ENCODE peak calls at places on chromosomes 4 and X, in nine cellular contexts. One of them, this sample, is unnamed.

GRCh38 chr4:8547108-8547911 is 32.9 kb upstream of the GPR78 start:
- DNase-seq in AG09309: no peak
- DNase-seq in mesenchymal stem cell: no peak
- DNase-seq in heart left ventricle: no peak
- DNase-seq in GM23338: peak
- DNase-seq in aorta: peak
- DNase-seq in dorsolateral prefrontal cortex: no peak
- DNase-seq in H1: peak
- DNase-seq in cardiac muscle cell: peak
- DNase-seq in this sample: no peak

GRCh38 chr4:119050501-119051090 is 85.0 kb upstream of the MYOZ2 start:
- DNase-seq in dorsolateral prefrontal cortex: no peak
- DNase-seq in mesenchymal stem cell: no peak
- DNase-seq in AG09309: no peak
- DNase-seq in cardiac muscle cell: no peak
- DNase-seq in aorta: no peak
- DNase-seq in H1: no peak
- DNase-seq in heart left ventricle: no peak
- DNase-seq in GM23338: no peak
- DNase-seq in this sample: no peak

GRCh38 chr4:108683479-108683878 is 33.1 kb downstream of the OSTC start:
- DNase-seq in heart left ventricle: no peak
- DNase-seq in AG09309: no peak
- DNase-seq in mesenchymal stem cell: peak
- DNase-seq in GM23338: peak
- DNase-seq in dorsolateral prefrontal cortex: no peak
- DNase-seq in H1: no peak
- DNase-seq in aorta: no peak
- DNase-seq in cardiac muscle cell: peak
- DNase-seq in this sample: peak

GRCh38 chr4:13990596-13991589 is 363.4 kb upstream of the BOD1L1 start:
- DNase-seq in AG09309: no peak
- DNase-seq in aorta: no peak
- DNase-seq in cardiac muscle cell: peak
- DNase-seq in GM23338: no peak
- DNase-seq in heart left ventricle: no peak
- DNase-seq in mesenchymal stem cell: peak
- DNase-seq in dorsolateral prefrontal cortex: no peak
- DNase-seq in H1: no peak
- DNase-seq in this sample: no peak

GRCh38 chr4:77818667-77819408 is at the start of gene CNOT6L:
- DNase-seq in AG09309: peak
- DNase-seq in cardiac muscle cell: peak
- DNase-seq in heart left ventricle: peak
- DNase-seq in GM23338: peak
- DNase-seq in aorta: peak
- DNase-seq in dorsolateral prefrontal cortex: peak
- DNase-seq in H1: no peak
- DNase-seq in mesenchymal stem cell: peak
- DNase-seq in this sample: peak

GRCh38 chr4:76677571-76678326 is 220.2 kb downstream of the SOWAHB start:
- DNase-seq in cardiac muscle cell: no peak
- DNase-seq in GM23338: no peak
- DNase-seq in mesenchymal stem cell: no peak
- DNase-seq in H1: no peak
- DNase-seq in AG09309: no peak
- DNase-seq in aorta: no peak
- DNase-seq in heart left ventricle: no peak
- DNase-seq in dorsolateral prefrontal cortex: no peak
- DNase-seq in this sample: peak

GRCh38 chr4:99832313-99832712 is 15.7 kb downstream of the DAPP1 start:
- DNase-seq in mesenchymal stem cell: peak
- DNase-seq in AG09309: no peak
- DNase-seq in aorta: no peak
- DNase-seq in heart left ventricle: no peak
- DNase-seq in GM23338: peak
- DNase-seq in cardiac muscle cell: no peak
- DNase-seq in H1: no peak
- DNase-seq in dorsolateral prefrontal cortex: no peak
- DNase-seq in this sample: peak

GRCh38 chr4:40306991-40307390 is 28.1 kb upstream of the CHRNA9 start:
- DNase-seq in GM23338: no peak
- DNase-seq in mesenchymal stem cell: no peak
- DNase-seq in aorta: no peak
- DNase-seq in heart left ventricle: no peak
- DNase-seq in H1: no peak
- DNase-seq in cardiac muscle cell: no peak
- DNase-seq in dorsolateral prefrontal cortex: no peak
- DNase-seq in AG09309: no peak
- DNase-seq in this sample: no peak

GRCh38 chr4:9994246-9994847 is 26.9 kb downstream of the SLC2A9 start:
- DNase-seq in mesenchymal stem cell: no peak
- DNase-seq in dorsolateral prefrontal cortex: no peak
- DNase-seq in AG09309: no peak
- DNase-seq in cardiac muscle cell: no peak
- DNase-seq in GM23338: no peak
- DNase-seq in aorta: no peak
- DNase-seq in heart left ventricle: no peak
- DNase-seq in H1: no peak
- DNase-seq in this sample: no peak

GRCh38 chr4:33013280-33013679 is 2293.1 kb downstream of the PCDH7 start:
- DNase-seq in heart left ventricle: no peak
- DNase-seq in GM23338: no peak
- DNase-seq in dorsolateral prefrontal cortex: no peak
- DNase-seq in mesenchymal stem cell: no peak
- DNase-seq in cardiac muscle cell: no peak
- DNase-seq in AG09309: no peak
- DNase-seq in aorta: no peak
- DNase-seq in H1: no peak
- DNase-seq in this sample: no peak

GRCh38 chrX:55488268-55488558 is 1.4 kb downstream of the USP51 start:
- DNase-seq in cardiac muscle cell: no peak
- DNase-seq in aorta: no peak
- DNase-seq in dorsolateral prefrontal cortex: no peak
- DNase-seq in mesenchymal stem cell: no peak
- DNase-seq in heart left ventricle: no peak
- DNase-seq in AG09309: no peak
- DNase-seq in H1: no peak
- DNase-seq in GM23338: peak
- DNase-seq in this sample: no peak

GRCh38 chr4:40552536-40552935 is 77.1 kb downstream of the RBM47 start:
- DNase-seq in GM23338: peak
- DNase-seq in dorsolateral prefrontal cortex: no peak
- DNase-seq in aorta: no peak
- DNase-seq in mesenchymal stem cell: no peak
- DNase-seq in cardiac muscle cell: peak
- DNase-seq in AG09309: no peak
- DNase-seq in heart left ventricle: no peak
- DNase-seq in H1: no peak
- DNase-seq in this sample: peak

GRCh38 chrX:91434351-91435168 is at the start of gene PABPC5:
- DNase-seq in H1: peak
- DNase-seq in dorsolateral prefrontal cortex: peak
- DNase-seq in AG09309: peak
- DNase-seq in mesenchymal stem cell: peak
- DNase-seq in cardiac muscle cell: peak
- DNase-seq in GM23338: peak
- DNase-seq in aorta: peak
- DNase-seq in heart left ventricle: peak
- DNase-seq in this sample: peak

GRCh38 chr4:72430050-72430449 is 139.0 kb downstream of the ADAMTS3 start:
- DNase-seq in cardiac muscle cell: peak
- DNase-seq in aorta: no peak
- DNase-seq in H1: no peak
- DNase-seq in AG09309: no peak
- DNase-seq in GM23338: no peak
- DNase-seq in dorsolateral prefrontal cortex: no peak
- DNase-seq in heart left ventricle: no peak
- DNase-seq in mesenchymal stem cell: peak
- DNase-seq in this sample: no peak

GRCh38 chr4:143346208-143346607 is 9.5 kb downstream of the GAB1 start:
- DNase-seq in AG09309: no peak
- DNase-seq in heart left ventricle: no peak
- DNase-seq in cardiac muscle cell: no peak
- DNase-seq in H1: no peak
- DNase-seq in GM23338: peak
- DNase-seq in dorsolateral prefrontal cortex: no peak
- DNase-seq in aorta: no peak
- DNase-seq in mesenchymal stem cell: no peak
- DNase-seq in this sample: no peak

GRCh38 chr4:53695540-53696463 is 104.5 kb upstream of the LNX1 start:
- DNase-seq in GM23338: no peak
- DNase-seq in H1: no peak
- DNase-seq in dorsolateral prefrontal cortex: no peak
- DNase-seq in AG09309: no peak
- DNase-seq in mesenchymal stem cell: no peak
- DNase-seq in aorta: no peak
- DNase-seq in heart left ventricle: no peak
- DNase-seq in cardiac muscle cell: no peak
- DNase-seq in this sample: no peak

GRCh38 chr4:63580796-63581475 is 828.3 kb downstream of the TECRL start:
- DNase-seq in aorta: no peak
- DNase-seq in cardiac muscle cell: no peak
- DNase-seq in GM23338: no peak
- DNase-seq in AG09309: no peak
- DNase-seq in dorsolateral prefrontal cortex: no peak
- DNase-seq in mesenchymal stem cell: no peak
- DNase-seq in H1: no peak
- DNase-seq in heart left ventricle: no peak
- DNase-seq in this sample: no peak

GRCh38 chr4:15294202-15294601 is 133.6 kb upstream of the C1QTNF7 start:
- DNase-seq in dorsolateral prefrontal cortex: no peak
- DNase-seq in GM23338: no peak
- DNase-seq in H1: no peak
- DNase-seq in heart left ventricle: no peak
- DNase-seq in mesenchymal stem cell: no peak
- DNase-seq in AG09309: no peak
- DNase-seq in aorta: no peak
- DNase-seq in cardiac muscle cell: no peak
- DNase-seq in this sample: no peak

GRCh38 chr4:140213116-140213515 is 59.1 kb upstream of the MAML3 start:
- DNase-seq in heart left ventricle: no peak
- DNase-seq in AG09309: no peak
- DNase-seq in H1: no peak
- DNase-seq in mesenchymal stem cell: no peak
- DNase-seq in dorsolateral prefrontal cortex: no peak
- DNase-seq in GM23338: no peak
- DNase-seq in aorta: no peak
- DNase-seq in cardiac muscle cell: no peak
- DNase-seq in this sample: no peak
- H3K4me3 ChIP-seq in heart left ventricle: no peak
- H3K4me3 ChIP-seq in AG09309: no peak
- H3K4me3 ChIP-seq in H1: no peak
- H3K4me3 ChIP-seq in mesenchymal stem cell: no peak
- H3K4me3 ChIP-seq in dorsolateral prefrontal cortex: no peak
- H3K4me3 ChIP-seq in GM23338: no peak
- H3K4me3 ChIP-seq in aorta: no peak
- H3K4me3 ChIP-seq in cardiac muscle cell: no peak
- H3K4me3 ChIP-seq in this sample: no peak

GRCh38 chr4:159981457-159981856 is 878.6 kb downstream of the RAPGEF2 start:
- DNase-seq in aorta: no peak
- DNase-seq in AG09309: no peak
- DNase-seq in dorsolateral prefrontal cortex: no peak
- DNase-seq in GM23338: no peak
- DNase-seq in cardiac muscle cell: no peak
- DNase-seq in heart left ventricle: no peak
- DNase-seq in H1: no peak
- DNase-seq in mesenchymal stem cell: no peak
- DNase-seq in this sample: no peak
- H3K4me3 ChIP-seq in aorta: no peak
- H3K4me3 ChIP-seq in AG09309: no peak
- H3K4me3 ChIP-seq in dorsolateral prefrontal cortex: no peak
- H3K4me3 ChIP-seq in GM23338: no peak
- H3K4me3 ChIP-seq in cardiac muscle cell: no peak
- H3K4me3 ChIP-seq in heart left ventricle: no peak
- H3K4me3 ChIP-seq in H1: no peak
- H3K4me3 ChIP-seq in mesenchymal stem cell: no peak
- H3K4me3 ChIP-seq in this sample: no peak

DNA sequence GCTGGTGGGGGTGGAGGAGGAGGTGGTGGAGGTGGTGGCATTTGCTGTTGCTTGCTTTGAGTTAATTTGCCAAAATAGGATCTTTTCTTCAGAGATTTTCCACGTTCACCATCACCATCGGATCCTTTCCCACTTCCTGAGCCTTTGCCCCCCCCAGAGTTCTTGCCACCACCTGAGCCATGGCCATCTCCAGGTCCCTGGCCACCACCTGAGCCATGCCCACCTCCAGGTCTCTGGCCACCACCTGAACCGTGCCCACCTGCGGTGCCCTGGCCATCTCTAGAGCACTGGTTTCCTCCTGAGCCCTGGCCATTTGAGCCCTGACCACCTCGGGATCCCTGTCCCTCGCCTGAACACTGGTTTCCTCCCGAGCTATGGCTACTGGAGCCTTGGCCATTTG is 1.9 kb downstream of the IRS4 start:
- DNase-seq in dorsolateral prefrontal cortex: no peak
- DNase-seq in mesenchymal stem cell: no peak
- DNase-seq in aorta: no peak
- DNase-seq in GM23338: no peak
- DNase-seq in AG09309: no peak
- DNase-seq in cardiac muscle cell: no peak
- DNase-seq in heart left ventricle: no peak
- DNase-seq in H1: no peak
- DNase-seq in this sample: no peak
- H3K4me3 ChIP-seq in dorsolateral prefrontal cortex: no peak
- H3K4me3 ChIP-seq in mesenchymal stem cell: no peak
- H3K4me3 ChIP-seq in aorta: no peak
- H3K4me3 ChIP-seq in GM23338: peak
- H3K4me3 ChIP-seq in AG09309: no peak
- H3K4me3 ChIP-seq in cardiac muscle cell: no peak
- H3K4me3 ChIP-seq in heart left ventricle: no peak
- H3K4me3 ChIP-seq in H1: no peak
- H3K4me3 ChIP-seq in this sample: no peak

DNA sequence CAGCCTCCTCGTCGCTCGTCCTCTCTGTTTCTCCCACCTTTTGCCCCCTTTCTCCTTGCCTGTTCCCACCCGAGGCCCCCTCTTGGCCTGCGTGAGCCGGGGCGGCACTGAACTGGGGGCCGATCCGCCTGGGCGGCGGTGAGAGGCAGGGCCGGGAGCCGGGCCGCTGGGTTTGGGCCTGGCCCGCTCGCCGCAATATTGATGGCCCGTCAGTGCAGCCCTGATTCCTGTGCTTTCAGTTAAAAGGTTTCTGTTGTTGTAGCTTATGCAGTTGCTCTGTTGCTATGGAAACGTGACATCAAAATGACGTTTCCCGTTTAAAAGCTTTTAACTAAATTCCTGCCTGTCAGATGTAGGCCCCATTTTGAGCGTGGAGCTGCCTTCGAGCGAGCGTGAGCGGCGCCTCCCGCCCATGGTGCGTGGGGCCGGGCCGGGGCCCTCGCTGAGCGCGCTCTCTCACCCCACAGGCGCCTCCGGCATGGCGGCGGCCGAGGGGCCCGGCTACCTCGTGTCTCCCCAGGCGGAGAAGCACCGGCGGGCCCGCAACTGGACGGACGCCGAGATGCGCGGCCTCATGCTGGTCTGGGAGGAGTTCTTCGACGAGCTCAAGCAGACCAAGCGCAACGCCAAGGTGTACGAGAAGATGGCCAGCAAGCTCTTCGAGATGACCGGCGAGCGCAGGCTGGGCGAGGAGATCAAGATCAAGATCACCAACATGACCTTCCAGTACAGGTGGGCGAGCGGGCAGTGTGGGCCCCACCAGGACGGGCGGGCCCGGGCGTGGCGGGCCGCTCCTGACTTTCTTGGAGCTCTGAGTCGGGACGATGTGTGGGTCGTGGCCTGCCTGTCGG is at the start of gene MSANTD1:
- DNase-seq in heart left ventricle: no peak
- DNase-seq in AG09309: no peak
- DNase-seq in GM23338: peak
- DNase-seq in H1: no peak
- DNase-seq in dorsolateral prefrontal cortex: no peak
- DNase-seq in cardiac muscle cell: peak
- DNase-seq in mesenchymal stem cell: peak
- DNase-seq in aorta: no peak
- DNase-seq in this sample: no peak
- H3K4me3 ChIP-seq in heart left ventricle: no peak
- H3K4me3 ChIP-seq in AG09309: no peak
- H3K4me3 ChIP-seq in GM23338: no peak
- H3K4me3 ChIP-seq in H1: no peak
- H3K4me3 ChIP-seq in dorsolateral prefrontal cortex: no peak
- H3K4me3 ChIP-seq in cardiac muscle cell: no peak
- H3K4me3 ChIP-seq in mesenchymal stem cell: no peak
- H3K4me3 ChIP-seq in aorta: no peak
- H3K4me3 ChIP-seq in this sample: no peak

This sample was measured in LNCaP clone FGC.